ENCODE peak calls at places on chromosomes 1 and 21, in seven cellular contexts. O is EH, Y is GM23248, H is glutamatergic neuron, L is fibroblast of lung, G is renal cortical epithelial cell, B is NCI-H2029 treated with DMSO at 0.1 percent for 48 hours. F is an unnamed sample.
A peak's percentile ranks its signal among the peaks of the same experiment; 100 is the strongest.

GRCh38 chr1:204080163-204080903 is 7.4 kb downstream of the SOX13 start:
- DNase-seq in L (peak; percentile 83), G (peak; percentile 94), B (peak; percentile 49), H (peak; percentile 41), Y (peak; percentile 89), O (peak; percentile 93), F (peak; percentile 93)

GRCh38 chr1:44808063-44808937 is at the start of gene BTBD19:
- DNase-seq in G (peak; percentile 73), H (peak; percentile 81), L (peak; percentile 95), Y (peak; percentile 98), O (peak; percentile 96), B (no peak), F (peak; percentile 78)

GRCh38 chr1:151526735-151527520 is 13.2 kb upstream of the TUFT1 start:
- DNase-seq in Y (no peak), H (no peak), B (no peak), O (no peak), L (no peak), G (no peak), F (no peak)

GRCh38 chr21:27429612-27430361 is 462.9 kb upstream of the ADAMTS5 start:
- DNase-seq in G (peak; percentile 63), Y (peak; percentile 67), O (peak; percentile 97), L (peak; percentile 96), B (no peak), H (no peak), F (peak; percentile 37)

GRCh38 chr21:18449586-18449985 is 46.0 kb upstream of the TMPRSS15 start:
- DNase-seq in Y (no peak), O (no peak), H (no peak), B (no peak), L (no peak), G (no peak), F (no peak)

GRCh38 chr21:36079010-36079649 is 9.3 kb downstream of the CBR1 start:
- DNase-seq in G (peak; percentile 49), H (no peak), B (no peak), L (peak; percentile 6), O (no peak), Y (peak; percentile 40), F (peak; percentile 48)

GRCh38 chr1:177172331-177172730 is 1.6 kb downstream of the BRINP2 start:
- DNase-seq in L (no peak), O (no peak), Y (no peak), B (no peak), G (no peak), H (no peak), F (no peak)

GRCh38 chr1:20483833-20484525 is 2.0 kb downstream of the CAMK2N1 start:
- DNase-seq in O (peak; percentile 30), G (no peak), B (no peak), H (peak; percentile 73), Y (peak; percentile 55), L (peak; percentile 45), F (peak; percentile 41)

GRCh38 chr1:59516881-59517280 is 220.0 kb downstream of the FGGY start:
- DNase-seq in B (no peak), Y (no peak), G (no peak), H (no peak), O (no peak), L (no peak), F (no peak)

GRCh38 chr1:43934279-43934985 is 831 bp downstream of the ARTN start:
- DNase-seq in G (peak; percentile 30), O (peak; percentile 64), Y (peak; percentile 78), H (peak; percentile 83), L (peak; percentile 66), B (peak; percentile 91), F (peak; percentile 63)